ENCODE peak calls at places on chromosomes 6 and 20, in ten cellular contexts. Y, R, X, H, B, O, M, K, T and U are unnamed samples.

GRCh38 chr6:41568585-41569384 is 22.6 kb downstream of the FOXP4 start:
- DNase-seq in Y (no peak), T (peak; percentile 82), K (no peak), M (no peak), R (no peak), X (no peak), H (no peak), B (no peak), O (no peak), U (no peak)

GRCh38 chr20:34260208-34260942 is 19.2 kb downstream of the ASIP start:
- DNase-seq in X (no peak), H (no peak), Y (no peak), M (no peak), T (no peak), K (no peak), O (no peak), R (no peak), B (no peak), U (peak; percentile 55)

GRCh38 chr20:62907377-62908317 is 18.7 kb downstream of the DIDO1 start:
- DNase-seq in R (no peak), B (no peak), M (no peak), X (peak; percentile 62), K (no peak), H (no peak), O (no peak), T (peak; percentile 41), Y (no peak), U (no peak)

GRCh38 chr6:39339557-39340555 is 17.4 kb upstream of the KCNK16 start:
- DNase-seq in O (no peak), B (no peak), R (no peak), K (no peak), X (no peak), H (no peak), M (no peak), T (peak; percentile 67), Y (no peak), U (no peak)

GRCh38 chr20:52536841-52537400 is 345.3 kb upstream of the ZFP64 start:
- DNase-seq in H (no peak), R (no peak), K (no peak), B (no peak), M (no peak), O (no peak), T (no peak), X (no peak), Y (no peak), U (no peak)

GRCh38 chr6:122671246-122671645 is 61.0 kb downstream of the PKIB start:
- DNase-seq in H (no peak), O (no peak), R (no peak), T (no peak), Y (no peak), B (no peak), M (no peak), K (no peak), X (no peak), U (no peak)

GRCh38 chr6:119351005-119351394 is 1.4 kb upstream of the MAN1A1 start:
- DNase-seq in H (peak; percentile 57), O (peak; percentile 71), X (no peak), R (no peak), M (no peak), B (no peak), K (no peak), Y (no peak), T (no peak), U (peak; percentile 56)

GRCh38 chr6:111759836-111760785 is 113.1 kb downstream of the FYN start:
- DNase-seq in K (no peak), R (no peak), M (no peak), O (peak; percentile 94), X (peak; percentile 72), B (no peak), H (no peak), T (no peak), Y (peak; percentile 88), U (peak; percentile 91)

GRCh38 chr20:35465976-35466375 is 10.6 kb downstream of the CEP250 start:
- DNase-seq in X (no peak), O (no peak), B (no peak), T (no peak), R (no peak), H (no peak), Y (no peak), K (no peak), M (no peak), U (no peak)

GRCh38 chr20:41329435-41330342 is 10.9 kb upstream of the LPIN3 start:
- DNase-seq in X (peak; percentile 60), O (peak; percentile 96), Y (peak; percentile 98), B (peak; percentile 43), R (no peak), K (peak; percentile 98), H (peak; percentile 96), M (peak; percentile 88), T (peak; percentile 71), U (peak; percentile 99)

GRCh38 chr6:34110610-34111009 is 35.3 kb downstream of the GRM4 start:
- DNase-seq in M (no peak), R (no peak), Y (no peak), O (no peak), X (no peak), K (no peak), H (no peak), B (no peak), T (no peak), U (no peak)

GRCh38 chr6:140434761-140435160 is 1060.3 kb upstream of the CITED2 start:
- DNase-seq in M (no peak), K (no peak), O (no peak), H (no peak), X (no peak), B (no peak), R (no peak), T (no peak), Y (no peak), U (peak; percentile 68)

GRCh38 chr20:50189681-50190250 is 864 bp upstream of the CEBPB start:
- DNase-seq in H (peak; percentile 27), K (no peak), R (peak; percentile 85), M (peak; percentile 86), B (peak; percentile 91), Y (no peak), X (no peak), T (peak; percentile 85), O (no peak), U (no peak)

DNA sequence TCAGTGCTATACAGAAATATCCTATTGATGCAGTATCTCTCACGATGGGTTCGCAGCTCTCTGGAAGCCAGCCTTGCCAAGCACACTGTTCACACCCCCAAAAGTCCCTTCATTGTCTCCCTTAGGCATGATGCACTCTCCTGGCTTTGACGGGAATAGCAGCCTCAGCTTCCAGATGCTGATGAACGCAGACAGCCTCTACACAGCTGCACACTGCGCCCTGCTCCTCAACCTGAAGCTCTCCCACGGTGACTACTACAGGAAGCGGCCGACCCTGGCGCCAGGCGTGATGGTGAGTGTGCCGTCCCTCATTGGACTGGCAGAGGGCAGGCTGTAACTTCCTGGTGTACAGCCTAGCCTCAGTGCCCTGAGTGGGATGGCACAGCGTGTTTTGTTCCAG is 60.0 kb upstream of the PBOV1 start:
- DNase-seq in O (peak; percentile 46), H (peak; percentile 16), T (no peak), B (no peak), R (no peak), K (no peak), M (no peak), Y (peak; percentile 34), X (no peak), U (peak; percentile 23)
- TF ChIP-seq CTCF in O (peak; percentile 42), H (peak; percentile 32), T (no peak), B (no peak), R (no peak), K (peak; percentile 57), M (no peak), Y (peak; percentile 71), X (no peak), U (peak; percentile 52)

DNA sequence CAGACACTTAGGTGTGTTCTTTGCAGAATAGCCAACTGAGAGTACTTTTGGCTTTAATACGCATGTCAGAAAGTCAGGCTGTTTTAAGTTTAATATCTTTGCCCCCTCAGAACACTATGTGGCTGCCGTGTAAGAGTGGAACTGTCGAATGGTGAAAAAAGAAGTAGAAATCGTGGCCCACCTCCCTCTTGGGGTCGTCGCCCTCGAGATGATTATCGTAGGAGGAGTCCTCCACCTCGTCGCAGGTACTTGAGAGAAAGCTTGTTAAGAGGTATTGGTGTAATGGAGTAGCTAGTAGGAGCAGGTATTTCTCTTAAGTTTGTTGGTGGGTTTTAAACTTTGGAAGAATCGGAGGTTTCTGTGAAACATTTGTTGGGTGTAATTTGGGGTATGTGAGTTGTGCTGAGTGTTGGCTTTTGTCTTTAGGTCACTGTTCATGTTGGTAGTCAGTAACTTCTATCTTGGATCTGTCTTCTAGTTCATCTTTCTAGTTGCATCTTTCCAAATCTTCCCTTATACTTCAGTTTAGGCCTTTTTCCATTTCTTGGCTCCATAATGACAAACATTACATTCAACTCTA is 4.7 kb downstream of the SRSF3 start:
- DNase-seq in B (no peak), Y (no peak), X (no peak), H (no peak), R (no peak), T (no peak), O (no peak), K (no peak), M (no peak), U (no peak)
- H3K4me3 ChIP-seq in B (peak overlapping the region; percentile 49), Y (peak overlapping the region; percentile 96), X (peak overlapping the region; percentile 40), H (peak overlapping the region; percentile 88), R (peak overlapping the region; percentile 70), T (peak overlapping the region; percentile 82), O (peak overlapping the region; percentile 97), K (peak overlapping the region; percentile 93), M (no peak overlapping the region), U (peak overlapping the region; percentile 90)

GRCh38 chr6:17212541-17213371 is 68.4 kb upstream of the RBM24 start:
- DNase-seq in R (no peak), M (no peak), T (no peak), B (no peak), X (no peak), H (no peak), Y (no peak), K (no peak), O (peak; percentile 5), U (no peak)

GRCh38 chr6:17214106-17214505 is 67.1 kb upstream of the RBM24 start:
- DNase-seq in H (no peak), Y (no peak), T (no peak), M (no peak), R (no peak), X (no peak), K (no peak), B (no peak), O (no peak), U (no peak)

GRCh38 chr6:17207281-17207680 is 73.9 kb upstream of the RBM24 start:
- DNase-seq in M (no peak), B (no peak), Y (no peak), R (no peak), O (no peak), H (no peak), T (no peak), X (no peak), K (no peak), U (no peak)

GRCh38 chr6:17210683-17211082 is 70.5 kb upstream of the RBM24 start:
- DNase-seq in X (no peak), T (no peak), K (no peak), Y (no peak), R (no peak), O (no peak), H (no peak), M (no peak), B (no peak), U (no peak)

GRCh38 chr6:17211101-17211500 is 70.1 kb upstream of the RBM24 start:
- DNase-seq in B (no peak), Y (no peak), R (no peak), O (no peak), X (no peak), M (no peak), H (no peak), K (no peak), T (no peak), U (no peak)
- TF ChIP-seq CTCF in B (no peak), Y (no peak), R (no peak), O (no peak), X (no peak), M (no peak), H (no peak), K (no peak), T (no peak), U (no peak)

GRCh38 chr6:166307981-166308768 is at the start of gene PRR18:
- DNase-seq in T (no peak), K (no peak), O (no peak), H (no peak), Y (no peak), M (no peak), R (no peak), B (no peak), X (no peak), U (no peak)
- H3K4me3 ChIP-seq in T (peak within 1 kb of the TSS; percentile 48), K (peak within 1 kb of the TSS; percentile 37), O (no peak within 1 kb of the TSS), H (no peak within 1 kb of the TSS), Y (peak within 1 kb of the TSS; percentile 39), M (no peak within 1 kb of the TSS), R (peak within 1 kb of the TSS; percentile 59), B (peak within 1 kb of the TSS; percentile 32), X (no peak within 1 kb of the TSS), U (no peak within 1 kb of the TSS)